ENCODE peak calls at places on chromosomes 16 and 17, in four cellular contexts. V is lung, U is heart left ventricle, I is uterus. D is an unnamed sample.

GRCh38 chr16:67055712-67056487 is 27.0 kb downstream of the CBFB start:
- DNase-seq in V (no peak), U (no peak), I (no peak), D (no peak)

GRCh38 chr17:47072881-47073280 is 93.8 kb upstream of the RPRML start:
- DNase-seq in V (no peak), U (no peak), I (no peak), D (no peak)

GRCh38 chr17:9308069-9308468 is 267.6 kb downstream of the STX8 start:
- DNase-seq in V (no peak), U (no peak), I (no peak), D (no peak)

GRCh38 chr17:4436381-4436780 is 2.6 kb downstream of the SPNS3 start:
- DNase-seq in V (no peak), U (no peak), I (no peak), D (no peak)

GRCh38 chr17:8896641-8897635 is 29.5 kb upstream of the PIK3R6 start:
- DNase-seq in V (no peak), U (no peak), I (no peak), D (no peak)

GRCh38 chr17:32803544-32803943 is 73.4 kb downstream of the MYO1D start:
- DNase-seq in V (no peak), U (no peak), I (no peak), D (no peak)

GRCh38 chr17:28912281-28912937 is 9.5 kb upstream of the DHRS13 start:
- DNase-seq in V (no peak), U (no peak), I (no peak), D (peak; percentile 33)

GRCh38 chr17:4236456-4236855 is 27.3 kb downstream of the ANKFY1 start:
- DNase-seq in V (no peak), U (no peak), I (no peak), D (no peak)

GRCh38 chr16:84823926-84824325 is 4.1 kb downstream of the CRISPLD2 start:
- DNase-seq in V (no peak), U (no peak), I (no peak), D (no peak)

GRCh38 chr16:22764662-22765302 is 49.2 kb upstream of the HS3ST2 start:
- DNase-seq in V (no peak), U (no peak), I (no peak), D (no peak)

GRCh38 chr17:1110844-1111598 is 68.8 kb downstream of the ABR start:
- DNase-seq in V (peak; percentile 82), U (peak; percentile 75), I (peak; percentile 72), D (peak; percentile 49)

GRCh38 chr16:21599158-21599993 is at the start of gene METTL9:
- DNase-seq in V (peak; percentile 94), U (peak; percentile 95), I (peak; percentile 92), D (peak; percentile 93)

GRCh38 chr16:11258553-11259287 is 2.7 kb upstream of the SOCS1 start:
- DNase-seq in V (peak; percentile 58), U (peak; percentile 52), I (peak; percentile 42), D (peak; percentile 29)

GRCh38 chr16:7313170-7313569 is 19.5 kb upstream of the RBFOX1 start:
- DNase-seq in V (no peak), U (no peak), I (no peak), D (no peak)

GRCh38 chr17:164536-165235 is 16.8 kb downstream of the DOC2B start:
- DNase-seq in V (no peak), U (peak; percentile 49), I (no peak), D (peak; percentile 78)

GRCh38 chr16:3401719-3402397 is 843 bp downstream of the ZNF174 start:
- DNase-seq in V (no peak), U (no peak), I (no peak), D (no peak)

GRCh38 chr16:57134982-57135381 is 42.6 kb downstream of the CPNE2 start:
- DNase-seq in V (no peak), U (no peak), I (no peak), D (no peak)
- H3K4me1 ChIP-seq in V (no peaks in the 10 kb centered on the region), U (peaks cover 21% of the 10 kb centered on the region), I (no peaks in the 10 kb centered on the region), D (no peaks in the 10 kb centered on the region)

DNA sequence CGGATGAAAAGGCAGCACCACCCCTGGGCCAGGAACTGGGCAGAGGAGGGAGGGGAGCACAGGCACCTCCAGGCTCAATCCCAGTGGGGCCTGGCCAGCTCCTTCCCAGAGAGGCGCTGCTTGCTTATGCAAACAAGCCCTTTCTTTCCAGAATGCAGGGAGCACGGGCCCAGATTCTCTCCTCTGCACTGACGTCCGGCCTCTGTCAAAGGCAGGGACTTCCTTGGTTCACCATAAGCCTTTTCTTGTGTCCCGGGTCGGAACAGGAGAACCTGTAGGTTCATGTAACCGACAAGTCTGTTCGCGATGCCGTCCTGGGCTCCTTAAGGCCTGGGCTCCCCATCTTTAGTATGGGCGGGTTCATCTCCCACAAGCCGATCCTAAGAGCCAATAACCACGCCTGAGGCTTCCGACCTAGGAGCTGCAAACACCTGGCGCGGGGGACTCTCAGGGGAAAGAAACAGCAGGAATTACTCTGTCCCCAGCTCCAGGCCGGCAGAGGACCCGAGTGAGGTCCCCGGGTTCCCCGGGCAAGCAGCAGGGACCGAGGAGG is 16.3 kb downstream of the ENPP7 start:
- DNase-seq in V (no peak), U (no peak), I (no peak), D (no peak)
- H3K4me1 ChIP-seq in V (peaks cover 8% of the 10 kb centered on the region), U (peaks cover 9% of the 10 kb centered on the region), I (no peaks in the 10 kb centered on the region), D (no peaks in the 10 kb centered on the region)

DNA sequence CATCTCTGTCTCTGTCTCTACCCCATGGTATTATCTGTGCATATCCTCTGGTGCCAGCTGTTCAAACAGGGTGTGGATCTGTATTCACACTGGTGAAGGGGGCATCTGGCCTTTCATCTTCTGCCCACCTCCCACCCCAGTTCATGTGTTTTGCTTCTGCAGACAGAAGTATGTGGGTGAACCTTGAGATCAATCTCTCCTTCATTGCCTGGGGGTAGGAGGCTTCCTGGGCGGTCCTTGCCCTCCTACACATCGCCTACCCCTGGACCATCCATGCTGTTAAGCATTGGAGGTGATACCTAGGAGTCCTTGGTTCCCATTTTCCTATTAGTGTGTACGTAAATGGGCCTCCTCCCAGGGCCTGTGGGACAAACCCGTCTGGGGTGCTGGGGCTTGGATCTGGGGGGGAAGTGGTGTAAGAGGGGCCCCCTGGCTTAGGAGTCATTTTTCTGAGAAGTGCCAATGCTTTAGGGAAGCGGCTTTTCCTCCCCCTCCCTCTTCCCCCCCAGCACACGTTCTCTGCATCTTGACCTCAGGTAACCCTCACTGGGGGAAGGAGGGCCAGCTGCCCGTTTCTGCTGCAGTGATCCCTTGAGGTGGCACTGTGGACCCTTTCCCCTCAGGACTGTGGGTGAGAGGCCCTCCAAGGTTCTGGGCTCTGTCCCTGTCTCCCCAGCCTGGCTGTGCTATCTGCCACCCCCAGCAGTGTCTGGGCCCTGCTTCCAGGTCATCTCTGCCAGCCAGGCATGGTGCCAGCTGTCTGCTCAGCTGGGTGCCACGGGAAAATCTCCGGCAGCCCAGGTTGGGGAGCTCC is 21.2 kb downstream of the RARA start:
- DNase-seq in V (no peak), U (peak; percentile 84), I (peak; percentile 43), D (no peak)
- H3K4me1 ChIP-seq in V (peaks cover 75% of the 10 kb centered on the region), U (peaks cover 100% of the 10 kb centered on the region), I (peaks cover 40% of the 10 kb centered on the region), D (peaks cover 70% of the 10 kb centered on the region)

DNA sequence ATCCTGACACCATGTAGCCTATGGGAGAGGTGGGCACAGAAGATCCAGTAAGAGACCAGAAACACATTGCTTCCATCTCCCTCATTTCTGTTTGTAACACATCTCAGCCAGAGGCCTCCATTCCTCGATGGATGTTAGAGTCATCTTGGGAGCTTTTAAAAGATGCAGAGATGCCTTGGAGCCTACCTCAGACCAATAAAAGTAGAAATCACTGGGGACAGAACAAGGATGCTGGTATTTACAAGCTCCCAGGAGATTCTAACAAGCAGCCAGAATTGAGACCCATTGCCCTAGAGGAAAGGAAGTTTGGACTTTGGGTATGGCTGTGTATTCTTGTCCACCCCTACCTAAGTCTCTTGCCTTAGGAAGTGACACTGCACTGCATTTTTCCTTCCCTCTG is 40.8 kb downstream of the HS3ST3A1 start:
- DNase-seq in V (no peak), U (no peak), I (no peak), D (no peak)
- H3K4me1 ChIP-seq in V (no peaks in the 10 kb centered on the region), U (no peaks in the 10 kb centered on the region), I (no peaks in the 10 kb centered on the region), D (no peaks in the 10 kb centered on the region)

GRCh38 chr17:76500074-76500744 is 1.0 kb downstream of the RHBDF2 start:
- DNase-seq in V (no peak), U (no peak), I (no peak), D (no peak)
- H3K4me1 ChIP-seq in V (peaks cover 35% of the 10 kb centered on the region), U (peaks cover 79% of the 10 kb centered on the region), I (no peaks in the 10 kb centered on the region), D (peaks cover 25% of the 10 kb centered on the region)

GRCh38 chr17:76191891-76192290 is 48.4 kb downstream of the RNF157 start:
- DNase-seq in V (no peak), U (no peak), I (no peak), D (no peak)

GRCh38 chr17:76193616-76194015 is 46.7 kb downstream of the RNF157 start:
- DNase-seq in V (no peak), U (no peak), I (no peak), D (no peak)

GRCh38 chr17:76188213-76189060 is 47.4 kb upstream of the FOXJ1 start:
- DNase-seq in V (no peak), U (no peak), I (no peak), D (no peak)

GRCh38 chr17:76189247-76189646 is 48.2 kb upstream of the FOXJ1 start:
- DNase-seq in V (no peak), U (no peak), I (no peak), D (no peak)

GRCh38 chr17:76189741-76190140 is 48.7 kb upstream of the FOXJ1 start:
- DNase-seq in V (no peak), U (no peak), I (no peak), D (no peak)
- H3K4me1 ChIP-seq in V (no peaks in the 10 kb centered on the region), U (peaks cover 12% of the 10 kb centered on the region), I (no peaks in the 10 kb centered on the region), D (no peaks in the 10 kb centered on the region)

DNA sequence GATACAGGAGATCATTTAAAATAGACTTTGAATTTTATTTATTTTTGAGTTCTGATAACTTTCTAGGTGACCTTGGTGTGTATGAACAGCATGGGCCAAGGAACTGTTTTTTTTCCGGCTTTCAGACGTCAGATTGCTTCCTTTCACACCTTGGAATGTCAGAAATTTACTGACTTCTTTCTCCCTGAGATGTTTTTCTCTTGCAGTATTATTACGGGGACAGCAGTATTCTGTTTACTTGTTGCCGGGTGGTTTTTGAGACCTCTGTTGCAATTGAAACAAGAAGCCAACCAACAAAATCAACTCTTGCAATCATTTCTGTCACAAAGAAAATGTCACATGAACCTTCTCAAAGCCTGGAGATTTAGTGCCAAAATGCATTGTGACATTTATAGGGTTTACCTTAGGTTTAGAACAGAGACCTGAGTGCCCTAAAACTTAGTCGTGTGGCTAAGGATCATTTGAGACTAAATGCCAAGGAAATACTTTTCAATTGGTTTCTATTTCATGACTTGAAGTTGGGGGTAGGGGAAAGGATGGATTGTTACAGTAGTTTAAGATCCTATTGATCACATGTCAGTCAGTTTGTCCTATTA is 174.3 kb downstream of the MAP2K6 start:
- DNase-seq in V (no peak), U (no peak), I (no peak), D (no peak)
- H3K4me1 ChIP-seq in V (no peaks in the 10 kb centered on the region), U (no peaks in the 10 kb centered on the region), I (no peaks in the 10 kb centered on the region), D (no peaks in the 10 kb centered on the region)